ENCODE peak calls at places on chromosome 10, in ten cellular contexts. L, H, X, E, O, D, P, C, W and J are unnamed samples.
A peak's percentile ranks its signal among the peaks of the same experiment; 100 is the strongest.

GRCh38 chr10:19432000-19432399 is 383.4 kb downstream of the MALRD1 start:
- DNase-seq in L (no peak), H (no peak), X (no peak), E (no peak), O (no peak), D (no peak), P (no peak), C (no peak), W (no peak), J (no peak)

GRCh38 chr10:61974611-61975010 is 73.1 kb downstream of the ARID5B start:
- DNase-seq in L (peak; percentile 76), H (no peak), X (peak; percentile 70), E (no peak), O (no peak), D (peak; percentile 86), P (peak; percentile 60), C (peak; percentile 62), W (no peak), J (no peak)

GRCh38 chr10:74047304-74047703 is 49.4 kb downstream of the VCL start:
- DNase-seq in L (no peak), H (no peak), X (peak; percentile 90), E (no peak), O (no peak), D (no peak), P (no peak), C (no peak), W (no peak), J (no peak)

GRCh38 chr10:18650618-18651017 is 769 bp downstream of the NSUN6 start:
- DNase-seq in L (no peak), H (no peak), X (peak; percentile 14), E (no peak), O (no peak), D (no peak), P (no peak), C (no peak), W (no peak), J (no peak)

GRCh38 chr10:74824184-74825032 is 2.0 kb upstream of the KAT6B start:
- DNase-seq in L (peak; percentile 18), H (no peak), X (peak; percentile 46), E (peak; percentile 16), O (no peak), D (no peak), P (no peak), C (peak; percentile 32), W (no peak), J (peak; percentile 64)

GRCh38 chr10:108112218-108112617 is 947.7 kb upstream of the SORCS1 start:
- DNase-seq in L (no peak), H (no peak), X (peak; percentile 46), E (no peak), O (no peak), D (no peak), P (no peak), C (no peak), W (no peak), J (no peak)

GRCh38 chr10:31939797-31940708 is 11.4 kb upstream of the ARHGAP12 start:
- DNase-seq in L (no peak), H (no peak), X (peak; percentile 67), E (no peak), O (no peak), D (no peak), P (no peak), C (no peak), W (no peak), J (no peak)

GRCh38 chr10:43044444-43045245 is 32.2 kb upstream of the RET start:
- DNase-seq in L (no peak), H (no peak), X (no peak), E (no peak), O (peak; percentile 27), D (peak; percentile 44), P (peak; percentile 17), C (no peak), W (peak; percentile 30), J (peak; percentile 59)

GRCh38 chr10:33273295-33274002 is 61.0 kb downstream of the NRP1 start:
- DNase-seq in L (peak; percentile 64), H (no peak), X (peak; percentile 98), E (peak; percentile 86), O (peak; percentile 95), D (peak; percentile 94), P (peak; percentile 94), C (peak; percentile 92), W (peak; percentile 87), J (peak; percentile 63)

GRCh38 chr10:71005337-71006305 is 117.3 kb upstream of the PCBD1 start:
- DNase-seq in L (no peak), H (no peak), X (no peak), E (no peak), O (no peak), D (no peak), P (no peak), C (no peak), W (no peak), J (no peak)

GRCh38 chr10:71007516-71007915 is 119.2 kb upstream of the PCBD1 start:
- DNase-seq in L (no peak), H (no peak), X (no peak), E (no peak), O (no peak), D (no peak), P (no peak), C (no peak), W (no peak), J (no peak)

GRCh38 chr10:71008150-71008549 is 119.8 kb upstream of the PCBD1 start:
- DNase-seq in L (no peak), H (no peak), X (no peak), E (no peak), O (no peak), D (no peak), P (no peak), C (no peak), W (no peak), J (no peak)

GRCh38 chr10:71004676-71005075 is 116.3 kb upstream of the PCBD1 start:
- DNase-seq in L (no peak), H (no peak), X (no peak), E (no peak), O (no peak), D (no peak), P (no peak), C (no peak), W (no peak), J (no peak)

DNA sequence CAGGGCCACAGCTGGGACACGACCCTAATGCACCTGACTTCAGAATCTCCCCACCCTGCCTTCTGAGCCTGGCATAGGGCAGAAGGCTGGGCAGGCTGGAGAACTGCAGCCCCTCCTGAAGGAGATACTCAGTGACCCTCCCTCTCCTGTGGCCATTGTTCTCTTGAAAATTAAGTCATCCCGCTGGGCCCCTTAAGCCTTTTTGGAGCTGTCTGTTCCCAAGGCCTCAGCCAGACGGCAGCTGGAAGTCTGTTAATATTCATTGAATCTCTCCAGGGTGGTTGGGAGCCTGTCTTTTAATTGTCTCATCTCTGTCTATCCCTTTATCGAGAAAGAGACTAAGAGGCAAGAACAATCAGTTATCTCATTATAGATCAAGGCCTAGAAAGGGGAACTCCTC is 118.1 kb upstream of the PCBD1 start:
- DNase-seq in L (no peak), H (no peak), X (no peak), E (no peak), O (no peak), D (no peak), P (no peak), C (no peak), W (no peak), J (peak; percentile 73)
- H3K4me1 ChIP-seq in L (no peaks in the 10 kb centered on the region), H (no peaks in the 10 kb centered on the region), X (no peaks in the 10 kb centered on the region), E (no peaks in the 10 kb centered on the region), O (no peaks in the 10 kb centered on the region), D (no peaks in the 10 kb centered on the region), P (no peaks in the 10 kb centered on the region), C (no peaks in the 10 kb centered on the region), W (no peaks in the 10 kb centered on the region), J (peaks cover 15% of the 10 kb centered on the region)

DNA sequence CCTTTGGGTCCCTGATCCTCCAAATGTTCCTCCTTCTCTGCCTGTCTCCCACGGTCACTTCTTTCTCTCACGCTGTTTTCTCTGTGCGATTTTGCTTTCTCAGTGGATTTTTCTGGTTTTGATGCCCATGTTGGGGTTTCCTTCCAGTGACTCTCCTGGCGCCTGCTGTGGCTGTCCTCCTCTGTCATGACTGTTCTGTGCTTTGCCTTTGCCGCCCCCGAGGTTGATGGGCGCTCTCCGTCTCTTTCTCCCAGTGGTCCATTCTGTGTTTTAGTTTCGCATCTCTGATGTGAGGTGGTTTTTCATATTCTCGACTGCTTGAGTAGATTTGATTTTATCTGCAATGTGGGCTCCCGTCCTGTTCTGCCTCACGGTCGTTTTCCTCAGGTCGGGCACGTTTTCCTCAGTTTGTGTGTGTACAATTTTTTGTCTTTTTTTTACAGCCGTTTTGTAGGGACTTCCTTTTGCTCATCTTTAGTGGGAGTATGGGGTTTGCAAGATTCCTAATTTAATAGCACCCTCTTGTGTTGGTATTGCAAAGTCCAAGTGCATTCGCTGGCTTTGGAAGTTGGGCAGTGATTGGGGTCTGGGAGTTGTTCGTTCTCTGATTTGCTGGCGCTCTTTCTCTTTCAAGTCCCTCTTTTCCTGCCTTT is 100.0 kb downstream of the INPP5A start:
- DNase-seq in L (peak; percentile 39), H (peak; percentile 42), X (peak; percentile 76), E (no peak), O (peak; percentile 16), D (peak; percentile 60), P (no peak), C (peak; percentile 13), W (no peak), J (peak; percentile 80)
- H3K4me3 ChIP-seq in L (no peak overlapping the region), H (no peak overlapping the region), X (peak overlapping the region; percentile 51), E (no peak overlapping the region), O (no peak overlapping the region), D (peak overlapping the region; percentile 9), P (no peak overlapping the region), C (no peak overlapping the region), W (no peak overlapping the region), J (no peak overlapping the region)

DNA sequence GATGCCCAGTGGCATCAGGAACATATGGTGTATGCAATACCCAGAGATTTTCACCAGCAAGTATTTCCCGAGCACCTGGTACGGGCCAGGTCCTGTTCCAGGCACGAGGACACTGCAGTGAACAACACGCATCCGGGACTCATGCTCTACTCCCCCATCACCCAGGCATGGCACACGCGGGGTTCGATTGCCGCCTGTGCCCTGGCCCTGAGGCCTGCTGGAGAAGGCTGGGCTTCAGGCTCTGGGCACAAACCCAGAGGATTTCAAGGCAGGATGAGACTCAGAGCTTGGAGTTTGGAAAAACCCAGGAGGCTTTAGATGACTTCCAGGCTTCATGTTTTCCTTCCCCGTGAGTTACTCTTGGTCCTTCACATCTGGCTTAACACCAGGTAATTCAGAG is 143.5 kb downstream of the NEURL1 start:
- DNase-seq in L (no peak), H (no peak), X (peak; percentile 79), E (no peak), O (no peak), D (no peak), P (no peak), C (no peak), W (no peak), J (no peak)
- H3K4me1 ChIP-seq in L (peaks cover 20% of the 10 kb centered on the region), H (no peaks in the 10 kb centered on the region), X (peaks cover 59% of the 10 kb centered on the region), E (peaks cover 6% of the 10 kb centered on the region), O (no peaks in the 10 kb centered on the region), D (peaks cover 53% of the 10 kb centered on the region), P (peaks cover 63% of the 10 kb centered on the region), C (peaks cover 15% of the 10 kb centered on the region), W (peaks cover 13% of the 10 kb centered on the region), J (no peaks in the 10 kb centered on the region)

DNA sequence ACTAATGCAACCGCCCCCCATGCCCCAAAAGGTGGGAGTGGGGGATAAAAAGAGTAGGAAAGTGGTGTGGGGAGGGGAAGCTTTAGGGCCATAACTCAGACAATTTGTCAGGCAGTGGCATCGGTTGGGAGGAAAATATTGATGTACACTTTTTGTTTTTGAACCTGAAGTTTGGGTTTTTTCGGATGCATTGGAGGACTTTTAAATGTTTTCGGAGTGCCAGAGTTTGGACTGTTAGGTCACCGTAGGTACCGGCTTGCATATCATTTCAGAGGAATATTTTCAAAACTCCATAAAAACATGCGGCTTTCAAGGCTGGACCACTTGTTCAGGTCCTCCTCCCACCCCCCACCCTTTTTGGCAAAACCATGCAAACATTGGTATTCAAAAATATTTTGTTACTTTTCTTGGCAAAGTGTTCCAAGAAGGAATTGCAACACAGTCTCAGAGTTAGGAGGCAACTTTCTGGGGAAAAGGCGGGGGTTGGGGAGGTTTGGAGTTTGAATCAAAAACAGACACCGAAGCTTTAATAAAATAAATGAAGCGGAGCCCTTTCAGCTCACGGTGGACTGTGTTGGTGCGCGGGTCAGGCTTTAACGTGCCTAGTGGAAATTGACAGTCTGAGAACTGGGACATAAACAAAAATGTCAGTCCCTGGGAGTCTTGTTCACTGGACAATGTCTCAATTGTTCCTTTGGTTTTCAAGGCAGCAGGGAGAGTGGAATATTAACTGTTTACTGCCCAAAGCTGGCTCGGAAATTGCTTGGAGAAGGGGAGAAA is 109.1 kb downstream of the TCF7L2 start:
- DNase-seq in L (peak; percentile 72), H (no peak), X (peak; percentile 80), E (no peak), O (no peak), D (peak; percentile 81), P (no peak), C (peak; percentile 21), W (no peak), J (peak; percentile 51)
- H3K4me3 ChIP-seq in L (peak overlapping the region; percentile 5), H (no peak overlapping the region), X (peak overlapping the region; percentile 67), E (no peak overlapping the region), O (no peak overlapping the region), D (peak overlapping the region; percentile 16), P (peak overlapping the region; percentile 25), C (no peak overlapping the region), W (peak overlapping the region; percentile 29), J (peak overlapping the region; percentile 50)